ENCODE peak calls at places on chromosomes 5 and 9, in six cellular contexts. A, S, N, C, Y and J are unnamed samples.

GRCh38 chr9:110744753-110745522 is 76.3 kb downstream of the MUSK start:
- DNase-seq in A (no peak), S (no peak), N (no peak), C (no peak), Y (no peak), J (no peak)

GRCh38 chr5:134902071-134902801 is 2.7 kb upstream of the PCBD2 start:
- DNase-seq in A (no peak), S (no peak), N (no peak), C (no peak), Y (peak; percentile 81), J (peak; percentile 68)

GRCh38 chr5:81825237-81825636 is 74.3 kb upstream of the SSBP2 start:
- DNase-seq in A (no peak), S (peak; percentile 21), N (peak; percentile 61), C (no peak), Y (no peak), J (no peak)

GRCh38 chr9:134324359-134325095 is 1.7 kb upstream of the RXRA start:
- DNase-seq in A (no peak), S (no peak), N (no peak), C (no peak), Y (no peak), J (no peak)

GRCh38 chr5:180101451-180102105 is 30.0 kb upstream of the RNF130 start:
- DNase-seq in A (no peak), S (no peak), N (no peak), C (no peak), Y (no peak), J (no peak)

GRCh38 chr9:123871781-123872180 is 58.1 kb downstream of the DENND1A start:
- DNase-seq in A (no peak), S (peak; percentile 26), N (no peak), C (no peak), Y (no peak), J (no peak)

GRCh38 chr5:144187699-144188294 is 17.1 kb downstream of the KCTD16 start:
- DNase-seq in A (peak; percentile 66), S (no peak), N (peak; percentile 9), C (no peak), Y (peak; percentile 85), J (peak; percentile 78)

GRCh38 chr5:31449175-31449574 is 82.7 kb downstream of the DROSHA start:
- DNase-seq in A (no peak), S (no peak), N (no peak), C (no peak), Y (no peak), J (no peak)

GRCh38 chr5:82045526-82046267 is 73.9 kb downstream of the ATG10 start:
- DNase-seq in A (no peak), S (no peak), N (no peak), C (no peak), Y (no peak), J (no peak)

GRCh38 chr9:137466041-137466799 is 7.1 kb upstream of the NSMF start:
- DNase-seq in A (no peak), S (no peak), N (no peak), C (no peak), Y (no peak), J (no peak)

GRCh38 chr9:95507456-95508241 is 9.1 kb downstream of the PTCH1 start:
- DNase-seq in A (peak; percentile 39), S (peak; percentile 64), N (no peak), C (peak; percentile 74), Y (peak; percentile 65), J (no peak)

GRCh38 chr5:167950126-167950721 is 341.2 kb upstream of the WWC1 start:
- DNase-seq in A (no peak), S (no peak), N (no peak), C (peak; percentile 33), Y (no peak), J (no peak)

GRCh38 chr9:137044502-137045177 is 1.3 kb downstream of the NPDC1 start:
- DNase-seq in A (no peak), S (no peak), N (peak; percentile 32), C (no peak), Y (no peak), J (no peak)

GRCh38 chr5:124524552-124525232 is 221.7 kb downstream of the ZNF608 start:
- DNase-seq in A (no peak), S (no peak), N (no peak), C (no peak), Y (peak; percentile 91), J (peak; percentile 87)